ENCODE peak calls at places on chromosomes 5 and 9, in eight cellular contexts. Z is NCI-H774; Q is HS-5; T is activated CD4-positive, alpha-beta T cell treated with anti-CD3 and anti-CD28 coated beads, Interleukin-2, amount 50 U/mL, for 48 hours; L is heart left ventricle; X is fibroblast of the aortic adventitia; D is amniotic stem cell; A is ovary. P is an unnamed sample.

GRCh38 chr5:180202939-180203573 is 6.0 kb downstream of the RASGEF1C start:
- DNase-seq in Z (no peak), Q (no peak), T (no peak), L (no peak), X (no peak), D (no peak), A (no peak), P (no peak)

GRCh38 chr9:72898784-72899733 is 53.8 kb downstream of the ALDH1A1 start:
- DNase-seq in Z (no peak), Q (no peak), T (no peak), L (no peak), X (no peak), D (no peak), A (no peak), P (no peak)

GRCh38 chr5:160774006-160774405 is 78.0 kb downstream of the ATP10B start:
- DNase-seq in Z (no peak), Q (no peak), T (no peak), L (no peak), X (no peak), D (no peak), A (no peak), P (no peak)

GRCh38 chr5:159206368-159206767 is 3.0 kb downstream of the RNF145 start:
- DNase-seq in Z (no peak), Q (no peak), T (no peak), L (no peak), X (no peak), D (no peak), A (no peak), P (no peak)

GRCh38 chr9:90055226-90055625 is 450.4 kb downstream of the GADD45G start:
- DNase-seq in Z (no peak), Q (no peak), T (no peak), L (no peak), X (no peak), D (no peak), A (no peak), P (no peak)

GRCh38 chr9:124348831-124349230 is 66.4 kb downstream of the PSMB7 start:
- DNase-seq in Z (no peak), Q (no peak), T (no peak), L (peak), X (no peak), D (no peak), A (no peak), P (peak)

GRCh38 chr5:171342362-171343111 is 33.5 kb downstream of the TLX3 start:
- DNase-seq in Z (peak), Q (no peak), T (peak), L (no peak), X (peak), D (peak), A (no peak), P (peak)

GRCh38 chr5:2753452-2754409 is 2.3 kb upstream of the IRX2 start:
- DNase-seq in Z (no peak), Q (no peak), T (no peak), L (no peak), X (no peak), D (no peak), A (no peak), P (no peak)

GRCh38 chr9:69916950-69917349 is 96.3 kb downstream of the CFAP95 start:
- DNase-seq in Z (no peak), Q (no peak), T (no peak), L (no peak), X (no peak), D (no peak), A (no peak), P (no peak)

GRCh38 chr9:21615018-21615417 is 132.9 kb upstream of the IFNE start:
- DNase-seq in Z (no peak), Q (no peak), T (no peak), L (no peak), X (no peak), D (no peak), A (no peak), P (no peak)

GRCh38 chr5:109645591-109646236 is 44.0 kb upstream of the MAN2A1 start:
- DNase-seq in Z (peak), Q (no peak), T (no peak), L (no peak), X (no peak), D (no peak), A (no peak), P (peak)

GRCh38 chr9:17777465-17777864 is 198.6 kb downstream of the SH3GL2 start:
- DNase-seq in Z (no peak), Q (no peak), T (no peak), L (no peak), X (no peak), D (no peak), A (no peak), P (no peak)

GRCh38 chr9:131670247-131670681 is 69.6 kb downstream of the RAPGEF1 start:
- DNase-seq in Z (no peak), Q (no peak), T (peak), L (peak), X (no peak), D (no peak), A (no peak), P (no peak)

GRCh38 chr5:80159133-80159815 is 96.6 kb downstream of the SERINC5 start:
- DNase-seq in Z (no peak), Q (no peak), T (no peak), L (no peak), X (no peak), D (no peak), A (no peak), P (no peak)

GRCh38 chr5:126003309-126003708 is 419.9 kb upstream of the GRAMD2B start:
- DNase-seq in Z (no peak), Q (no peak), T (no peak), L (peak), X (peak), D (peak), A (peak), P (peak)

GRCh38 chr5:113053614-113054013 is 77.0 kb downstream of the DCP2 start:
- DNase-seq in Z (no peak), Q (no peak), T (no peak), L (no peak), X (peak), D (no peak), A (peak), P (no peak)

GRCh38 chr5:164651544-164651943 is 1146.1 kb downstream of the MAT2B start:
- DNase-seq in Z (no peak), Q (no peak), T (no peak), L (no peak), X (no peak), D (no peak), A (no peak), P (no peak)

GRCh38 chr9:116312221-116312620 is 158.6 kb downstream of the PAPPA start:
- DNase-seq in Z (no peak), Q (no peak), T (no peak), L (no peak), X (no peak), D (no peak), A (no peak), P (no peak)

GRCh38 chr9:124960409-124960752 is 19.5 kb upstream of the GOLGA1 start:
- DNase-seq in Z (no peak), Q (no peak), T (no peak), L (no peak), X (peak), D (no peak), A (no peak), P (no peak)

GRCh38 chr9:99822596-99823391 is 1.1 kb downstream of the NR4A3 start:
- DNase-seq in Z (peak), Q (peak), T (peak), L (peak), X (peak), D (peak), A (peak), P (peak)

GRCh38 chr5:41924872-41925554 is at the start of gene FBXO4:
- DNase-seq in Z (peak), Q (no peak), T (peak), L (peak), X (peak), D (peak), A (peak), P (peak)

GRCh38 chr9:89234636-89235035 is 56.0 kb upstream of the SHC3 start:
- DNase-seq in Z (no peak), Q (no peak), T (peak), L (no peak), X (peak), D (no peak), A (no peak), P (peak)

GRCh38 chr9:16625106-16625505 is 245.4 kb downstream of the BNC2 start:
- DNase-seq in Z (no peak), Q (no peak), T (no peak), L (no peak), X (peak), D (no peak), A (no peak), P (no peak)

GRCh38 chr5:94832685-94833084 is 214.2 kb downstream of the SLF1 start:
- DNase-seq in Z (no peak), Q (no peak), T (no peak), L (no peak), X (no peak), D (no peak), A (no peak), P (no peak)

GRCh38 chr5:149387081-149387611 is 8.1 kb upstream of the IL17B start:
- DNase-seq in Z (no peak), Q (no peak), T (no peak), L (peak), X (peak), D (no peak), A (no peak), P (no peak)

GRCh38 chr9:2857564-2858198 is 13.8 kb upstream of the PUM3 start:
- DNase-seq in Z (peak), Q (peak), T (peak), L (peak), X (peak), D (peak), A (peak), P (peak)

GRCh38 chr5:43017438-43017820 is 22.7 kb downstream of the ANXA2R start:
- DNase-seq in Z (no peak), Q (no peak), T (peak), L (peak), X (no peak), D (no peak), A (no peak), P (no peak)

GRCh38 chr9:78919701-78920100 is 622.8 kb downstream of the PSAT1 start:
- DNase-seq in Z (no peak), Q (no peak), T (no peak), L (no peak), X (no peak), D (no peak), A (no peak), P (no peak)

GRCh38 chr5:131634666-131634995 is 398 bp downstream of the RAPGEF6 start:
- DNase-seq in Z (peak), Q (no peak), T (peak), L (no peak), X (no peak), D (no peak), A (no peak), P (peak)

GRCh38 chr9:3760031-3760430 is 234.2 kb upstream of the RFX3 start:
- DNase-seq in Z (peak), Q (no peak), T (no peak), L (no peak), X (no peak), D (no peak), A (no peak), P (no peak)

GRCh38 chr9:137385061-137385655 is 37.8 kb downstream of the EXD3 start:
- DNase-seq in Z (no peak), Q (no peak), T (no peak), L (peak), X (no peak), D (no peak), A (peak), P (no peak)

GRCh38 chr9:130869250-130869649 is 27.4 kb downstream of the QRFP start:
- DNase-seq in Z (no peak), Q (no peak), T (no peak), L (peak), X (peak), D (no peak), A (peak), P (peak)

GRCh38 chr5:124841829-124842712 is 95.6 kb upstream of the ZNF608 start:
- DNase-seq in Z (no peak), Q (no peak), T (no peak), L (no peak), X (peak), D (no peak), A (no peak), P (no peak)

GRCh38 chr9:124017929-124018730 is 6.6 kb downstream of the LHX2 start:
- DNase-seq in Z (no peak), Q (no peak), T (no peak), L (no peak), X (no peak), D (no peak), A (no peak), P (no peak)

GRCh38 chr5:149445739-149446369 is 66.8 kb upstream of the IL17B start:
- DNase-seq in Z (no peak), Q (no peak), T (no peak), L (peak), X (peak), D (peak), A (peak), P (no peak)